ENCODE peak calls at places on chromosomes 2 and 18, in seven cellular contexts. F is body of pancreas; E is activated CD8-positive, alpha-beta memory T cell treated with anti-CD3 and anti-CD28 coated beads, Interleukin-2, amount 50 U/mL, for 4 hours; T is stimulated activated CD4-positive, alpha-beta T cell treated with anti-CD3 and anti-CD28 coated beads, TNF-alpha, amount 100 ng/mL, for 24 hours; C is left lung; J is AG08396; S is pons. V is an unnamed sample.

GRCh38 chr18:65073060-65073550 is 677.7 kb upstream of the CDH7 start:
- DNase-seq in F (no peak), T (no peak), E (no peak), S (no peak), J (no peak), C (no peak), V (no peak)

GRCh38 chr2:238162516-238163441 is 4.0 kb downstream of the ERFE start:
- DNase-seq in S (no peak), F (no peak), C (no peak), E (no peak), J (no peak), T (no peak), V (no peak)

GRCh38 chr2:152826880-152827279 is 108.5 kb downstream of the ARL6IP6 start:
- DNase-seq in F (no peak), C (no peak), T (no peak), J (no peak), S (peak), E (no peak), V (no peak)

GRCh38 chr2:173064231-173064805 is 11.3 kb upstream of the MAP3K20 start:
- DNase-seq in T (no peak), F (no peak), J (no peak), S (no peak), E (no peak), C (no peak), V (no peak)

GRCh38 chr18:79579807-79580480 is 99.7 kb upstream of the CTDP1 start:
- DNase-seq in S (no peak), E (peak), T (no peak), J (no peak), C (no peak), F (no peak), V (no peak)

GRCh38 chr2:55970506-55970905 is 46.9 kb upstream of the EFEMP1 start:
- DNase-seq in F (no peak), C (no peak), J (no peak), S (no peak), T (no peak), E (no peak), V (no peak)

GRCh38 chr2:192578780-192579179 is 384.0 kb upstream of the TMEFF2 start:
- DNase-seq in T (no peak), J (no peak), C (no peak), F (no peak), E (no peak), S (no peak), V (no peak)

GRCh38 chr18:74645717-74646116 is 48.0 kb downstream of the ZNF407 start:
- DNase-seq in J (no peak), E (no peak), S (no peak), T (no peak), F (no peak), C (no peak), V (no peak)

GRCh38 chr2:149383340-149383739 is 53.0 kb downstream of the LYPD6 start:
- DNase-seq in E (no peak), C (no peak), F (no peak), J (peak), S (no peak), T (no peak), V (no peak)

GRCh38 chr18:26386002-26386401 is 159.8 kb downstream of the TAF4B start:
- DNase-seq in E (no peak), T (no peak), F (no peak), S (peak), J (no peak), C (no peak), V (no peak)

V was measured in GDM1.